ENCODE peak calls at places on chromosomes 3 and 15, in nine cellular contexts. B is DND-41; R is fibroblast of lung; I is SJSA1; H is Peyer's patch; S is prostate gland; Y is mesenchymal stem cell; X is CD4-positive, CD25-positive, alpha-beta regulatory T cell; G is CD4-positive, alpha-beta memory T cell. J is an unnamed sample. For H3K4me1 and H3K27me3, the result is how much of the 10 kb centered on the place peaks cover.

GRCh38 chr3:107679911-107680310 is 157.1 kb downstream of the BBX start:
- DNase-seq in B (no peak), R (peak), I (no peak), H (no peak), S (no peak), Y (no peak), X (no peak), G (no peak), J (no peak)

GRCh38 chr15:31325432-31325975 is 1.1 kb upstream of the KLF13 start:
- DNase-seq in B (peak), R (peak), I (peak), H (peak), S (peak), Y (no peak), X (peak), G (no peak), J (peak)

GRCh38 chr3:189824629-189825312 is 193.6 kb downstream of the TP63 start:
- DNase-seq in B (no peak), R (peak), I (no peak), H (no peak), S (peak), Y (peak), X (no peak), G (no peak), J (no peak)

GRCh38 chr15:58521293-58521991 is 89.7 kb downstream of the LIPC start:
- DNase-seq in B (no peak), R (peak), I (peak), H (peak), S (peak), Y (peak), X (no peak), G (no peak), J (peak)

GRCh38 chr3:33749546-33750215 is 31.6 kb upstream of the CLASP2 start:
- DNase-seq in B (no peak), R (peak), I (no peak), H (no peak), S (no peak), Y (no peak), X (no peak), G (no peak), J (no peak)

GRCh38 chr15:75785771-75786563 is 57.3 kb upstream of the UBE2Q2 start:
- DNase-seq in B (no peak), R (peak), I (no peak), H (no peak), S (no peak), Y (peak), X (no peak), G (no peak), J (no peak)

GRCh38 chr15:90037510-90037860 is 36.4 kb downstream of the ZNF710 start:
- DNase-seq in B (no peak), R (peak), I (no peak), H (no peak), S (no peak), Y (peak), X (no peak), G (no peak), J (no peak)

GRCh38 chr3:98577178-98577895 is 16.1 kb downstream of the CPOX start:
- DNase-seq in B (no peak), R (peak), I (no peak), H (no peak), S (no peak), Y (no peak), X (no peak), G (no peak), J (no peak)

GRCh38 chr15:60814062-60814461 is 335.1 kb upstream of the ICE2 start:
- DNase-seq in B (no peak), R (no peak), I (no peak), H (no peak), S (no peak), Y (no peak), X (no peak), G (no peak), J (no peak)

GRCh38 chr3:142618917-142619401 is 22.8 kb downstream of the PLS1 start:
- DNase-seq in B (no peak), R (peak), I (no peak), H (peak), S (no peak), Y (no peak), X (no peak), G (no peak), J (no peak)

GRCh38 chr3:124033360-124034015 is 41.6 kb upstream of the ROPN1 start:
- DNase-seq in B (no peak), R (peak), I (peak), H (no peak), S (no peak), Y (peak), X (no peak), G (no peak), J (no peak)

GRCh38 chr3:142448424-142448823 is 587 bp upstream of the XRN1 start:
- DNase-seq in B (no peak), R (peak), I (no peak), H (no peak), S (no peak), Y (no peak), X (no peak), G (no peak), J (no peak)

GRCh38 chr15:49223536-49224274 is 53.7 kb downstream of the GALK2 start:
- DNase-seq in B (no peak), R (peak), I (no peak), H (no peak), S (no peak), Y (peak), X (no peak), G (no peak), J (no peak)

GRCh38 chr3:129425619-129426018 is 2.8 kb downstream of the EFCAB12 start:
- DNase-seq in B (no peak), R (no peak), I (no peak), H (no peak), S (no peak), Y (no peak), X (no peak), G (no peak), J (no peak)
- H3K27ac ChIP-seq in B (no peak), R (no peak), I (no peak), H (no peak), S (peak), Y (no peak), X (no peak), G (no peak), J (no peak)

GRCh38 chr3:39387411-39387975 is 4.3 kb downstream of the SLC25A38 start:
- DNase-seq in B (no peak), R (no peak), I (no peak), H (no peak), S (no peak), Y (no peak), X (no peak), G (no peak), J (no peak)
- H3K4me1 ChIP-seq in B (under half), R (under half), I (under half), H (under half), S (under half), Y (under half), X (half or more), G (half or more), J (under half)

GRCh38 chr3:186109897-186110803 is 1.3 kb upstream of the ETV5 start:
- DNase-seq in B (no peak), R (peak), I (peak), H (no peak), S (no peak), Y (peak), X (no peak), G (peak), J (peak)

GRCh38 chr3:186108941-186109865 is at the start of gene ETV5:
- DNase-seq in B (peak), R (peak), I (peak), H (peak), S (peak), Y (peak), X (peak), G (peak), J (peak)

GRCh38 chr3:186105543-186105942 is 3.3 kb downstream of the ETV5 start:
- DNase-seq in B (no peak), R (no peak), I (no peak), H (no peak), S (no peak), Y (no peak), X (no peak), G (no peak), J (no peak)

GRCh38 chr3:186108106-186108940 is 566 bp downstream of the ETV5 start:
- DNase-seq in B (peak), R (peak), I (peak), H (peak), S (no peak), Y (peak), X (peak), G (peak), J (peak)

DNA sequence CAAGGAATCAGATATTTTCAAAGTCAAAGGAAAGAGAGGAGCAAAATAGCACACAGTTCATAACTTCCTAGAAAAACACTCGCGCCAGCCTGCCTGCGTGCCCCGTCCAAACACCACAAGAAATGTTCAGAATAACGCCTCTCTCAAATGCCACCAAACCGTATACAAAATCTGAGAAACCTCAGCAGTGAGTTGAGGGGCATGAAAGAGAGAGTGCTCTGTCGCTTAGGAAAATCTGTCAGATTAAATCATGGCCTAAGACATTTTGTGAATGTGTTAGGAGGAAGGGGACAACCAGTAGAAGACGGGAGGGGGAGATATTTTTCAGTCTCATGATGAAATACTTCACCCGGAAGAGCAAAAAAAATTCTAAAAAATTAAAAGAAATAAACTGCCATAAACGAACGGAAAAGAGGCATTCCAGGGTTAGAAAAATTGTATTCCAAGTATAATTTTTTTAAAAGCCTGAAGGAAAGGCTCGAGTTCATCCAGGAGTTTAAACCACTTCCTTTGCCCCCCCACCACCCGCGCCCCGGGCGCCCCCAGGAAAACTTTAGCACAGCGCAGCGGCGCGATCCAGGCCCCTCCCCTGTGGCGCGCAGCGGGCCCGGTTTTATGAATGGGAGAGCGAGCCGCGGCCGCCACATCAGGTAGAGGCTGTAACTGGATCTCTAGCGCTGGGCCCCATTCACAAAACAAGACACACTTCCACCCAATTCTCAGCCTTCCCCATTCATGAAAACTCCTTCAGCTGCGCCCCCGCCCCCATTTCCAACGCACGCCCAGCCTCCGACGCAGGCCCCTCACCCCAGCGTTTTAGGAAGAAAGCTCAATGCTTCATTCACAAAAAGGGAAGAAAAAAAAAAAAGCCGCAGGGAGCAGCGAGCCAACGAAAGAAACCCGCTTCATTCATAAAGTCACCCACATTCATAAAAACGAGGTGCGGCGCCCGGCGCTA is 1.5 kb downstream of the ETV5 start:
- DNase-seq in B (peak), R (peak), I (peak), H (peak), S (peak), Y (peak), X (peak), G (peak), J (peak)
- H3K27me3 ChIP-seq in B (under half), R (under half), I (under half), H (under half), S (under half), Y (under half), X (half or more), G (half or more), J (under half)

GRCh38 chr15:50287324-50288116 is 22.0 kb upstream of the HDC start:
- DNase-seq in B (no peak), R (no peak), I (no peak), H (no peak), S (no peak), Y (no peak), X (no peak), G (no peak), J (no peak)

DNA sequence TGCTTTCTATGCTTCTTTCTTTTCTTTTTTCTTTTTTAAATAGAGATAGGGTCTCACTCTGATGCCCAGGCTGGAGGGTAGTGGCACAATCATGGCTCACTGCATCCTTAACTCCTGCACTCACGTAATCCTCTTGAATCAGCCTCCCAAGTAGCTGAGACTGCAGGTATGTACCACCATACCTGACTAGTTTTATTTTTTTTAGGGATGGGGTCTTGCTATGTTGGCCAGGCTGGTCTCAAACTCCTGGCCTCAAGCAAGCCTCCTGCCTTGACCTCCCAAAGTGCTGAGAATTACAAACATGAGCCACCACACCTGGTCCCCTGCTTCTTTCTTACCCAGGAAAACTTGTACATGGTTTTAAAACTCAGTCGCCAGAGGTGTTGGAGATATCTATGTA is 24.2 kb upstream of the HDC start:
- DNase-seq in B (no peak), R (no peak), I (no peak), H (no peak), S (no peak), Y (no peak), X (no peak), G (no peak), J (no peak)
- H3K27ac ChIP-seq in B (no peak), R (no peak), I (no peak), H (no peak), S (no peak), Y (no peak), X (no peak), G (no peak), J (no peak)

GRCh38 chr3:30616347-30617027 is 10.1 kb downstream of the TGFBR2 start:
- DNase-seq in B (no peak), R (no peak), I (no peak), H (no peak), S (no peak), Y (no peak), X (no peak), G (no peak), J (no peak)

GRCh38 chr3:30618508-30618907 is 12.1 kb downstream of the TGFBR2 start:
- DNase-seq in B (no peak), R (no peak), I (no peak), H (no peak), S (no peak), Y (no peak), X (no peak), G (no peak), J (no peak)

GRCh38 chr3:30617069-30617468 is 10.7 kb downstream of the TGFBR2 start:
- DNase-seq in B (no peak), R (no peak), I (no peak), H (no peak), S (no peak), Y (no peak), X (no peak), G (no peak), J (no peak)

GRCh38 chr3:30619318-30619717 is 12.9 kb downstream of the TGFBR2 start:
- DNase-seq in B (no peak), R (no peak), I (no peak), H (no peak), S (no peak), Y (no peak), X (no peak), G (no peak), J (no peak)

GRCh38 chr3:30617653-30618052 is 11.3 kb downstream of the TGFBR2 start:
- DNase-seq in B (no peak), R (no peak), I (no peak), H (no peak), S (no peak), Y (no peak), X (no peak), G (no peak), J (no peak)
- H3K4me1 ChIP-seq in B (under half), R (under half), I (under half), H (half or more), S (under half), Y (under half), X (half or more), G (half or more), J (under half)

GRCh38 chr15:52765779-52766178 is 24.4 kb downstream of the ONECUT1 start:
- DNase-seq in B (no peak), R (no peak), I (no peak), H (no peak), S (no peak), Y (no peak), X (no peak), G (no peak), J (no peak)
- H3K27me3 ChIP-seq in B (under half), R (under half), I (under half), H (under half), S (under half), Y (under half), X (under half), G (under half), J (under half)